ENCODE peak calls at places on chromosomes 5 and 9, in seven cellular contexts. U is DMS 273 treated with DMSO at 0.1 percent for 48 hours; C is NCI-H345; T is sciatic nerve; D is endothelial cell; Z is M059J; S is stimulated activated CD8-positive, alpha-beta memory T cell treated with anti-CD3 and anti-CD28 coated beads, Interleukin-2, amount 100 ng/mL, for 1 hour. G is an unnamed sample.
A peak's percentile ranks its signal among the peaks of the same experiment; 100 is the strongest.

GRCh38 chr9:29213374-29214161 is 1640.3 kb upstream of the C9orf72 start:
- DNase-seq in U (no peak), C (peak; percentile 85), T (no peak), D (peak; percentile 42), Z (peak; percentile 17), S (no peak), G (peak; percentile 79)

GRCh38 chr5:27466959-27467358 is 428.6 kb upstream of the CDH9 start:
- DNase-seq in U (no peak), C (no peak), T (no peak), D (no peak), Z (no peak), S (no peak), G (no peak)

GRCh38 chr9:116312221-116312620 is 158.6 kb downstream of the PAPPA start:
- DNase-seq in U (no peak), C (no peak), T (no peak), D (no peak), Z (no peak), S (no peak), G (no peak)

GRCh38 chr9:114621975-114622609 is 11.0 kb downstream of the TMEM268 start:
- DNase-seq in U (no peak), C (no peak), T (no peak), D (no peak), Z (peak; percentile 90), S (no peak), G (no peak)

GRCh38 chr5:40879163-40879942 is 29.9 kb upstream of the C7 start:
- DNase-seq in U (peak; percentile 29), C (peak; percentile 11), T (no peak), D (no peak), Z (peak; percentile 46), S (no peak), G (peak; percentile 0)

GRCh38 chr5:111834926-111835599 is 78.1 kb upstream of the NREP start:
- DNase-seq in U (no peak), C (no peak), T (no peak), D (no peak), Z (no peak), S (no peak), G (no peak)

GRCh38 chr5:75640395-75640794 is 29.1 kb downstream of the ANKDD1B start:
- DNase-seq in U (no peak), C (no peak), T (no peak), D (no peak), Z (peak; percentile 90), S (no peak), G (no peak)

GRCh38 chr9:129236441-129237145 is 58.5 kb upstream of the IER5L start:
- DNase-seq in U (no peak), C (no peak), T (no peak), D (no peak), Z (no peak), S (no peak), G (no peak)

GRCh38 chr5:95777441-95777840 is 45.1 kb downstream of the GLRX start:
- DNase-seq in U (no peak), C (no peak), T (no peak), D (no peak), Z (no peak), S (no peak), G (no peak)

GRCh38 chr9:437066-438015 is 222.7 kb downstream of the DOCK8 start:
- DNase-seq in U (no peak), C (no peak), T (no peak), D (no peak), Z (peak; percentile 67), S (no peak), G (no peak)

GRCh38 chr5:150085950-150086715 is at the start of gene CSF1R:
- DNase-seq in U (no peak), C (no peak), T (no peak), D (no peak), Z (no peak), S (no peak), G (no peak)

GRCh38 chr9:71112866-71113265 is 8.6 kb downstream of the TRPM3 start:
- DNase-seq in U (no peak), C (no peak), T (no peak), D (no peak), Z (no peak), S (no peak), G (no peak)

GRCh38 chr5:149358294-149358651 is 427 bp downstream of the PCYOX1L start:
- DNase-seq in U (no peak), C (peak; percentile 44), T (no peak), D (peak; percentile 18), Z (peak; percentile 29), S (no peak), G (peak; percentile 26)

GRCh38 chr5:175803736-175804480 is 67.5 kb upstream of the CPLX2 start:
- DNase-seq in U (no peak), C (no peak), T (no peak), D (no peak), Z (no peak), S (no peak), G (no peak)

GRCh38 chr5:142748132-142748531 is 22.0 kb upstream of the ARHGAP26 start:
- DNase-seq in U (no peak), C (no peak), T (no peak), D (no peak), Z (no peak), S (no peak), G (no peak)

GRCh38 chr9:111603041-111603440 is 3.6 kb upstream of the PTGR1 start:
- DNase-seq in U (no peak), C (no peak), T (no peak), D (no peak), Z (no peak), S (no peak), G (no peak)

GRCh38 chr9:137082222-137082924 is 4.4 kb upstream of the MAN1B1 start:
- DNase-seq in U (no peak), C (no peak), T (no peak), D (no peak), Z (no peak), S (no peak), G (no peak)

GRCh38 chr5:4078544-4078943 is 482.9 kb downstream of the IRX1 start:
- DNase-seq in U (no peak), C (no peak), T (no peak), D (no peak), Z (no peak), S (no peak), G (no peak)

GRCh38 chr5:96381526-96381925 is 51.5 kb downstream of the PCSK1 start:
- DNase-seq in U (no peak), C (peak; percentile 66), T (no peak), D (no peak), Z (no peak), S (no peak), G (no peak)

GRCh38 chr5:159362190-159362589 is 31.9 kb upstream of the IL12B start:
- DNase-seq in U (no peak), C (no peak), T (no peak), D (no peak), Z (no peak), S (no peak), G (no peak)

GRCh38 chr9:72557549-72557948 is 36.1 kb downstream of the TMC1 start:
- DNase-seq in U (no peak), C (no peak), T (no peak), D (no peak), Z (peak; percentile 98), S (no peak), G (no peak)

GRCh38 chr5:98111686-98112085 is 661.8 kb upstream of the RGMB start:
- DNase-seq in U (no peak), C (no peak), T (no peak), D (no peak), Z (no peak), S (no peak), G (no peak)

GRCh38 chr9:74379718-74380117 is 117.4 kb upstream of the RORB start:
- DNase-seq in U (no peak), C (no peak), T (no peak), D (peak; percentile 47), Z (peak; percentile 21), S (no peak), G (peak; percentile 23)

GRCh38 chr5:78518365-78519197 is 130.0 kb downstream of the LHFPL2 start:
- DNase-seq in U (peak; percentile 90), C (no peak), T (no peak), D (peak; percentile 37), Z (peak; percentile 89), S (no peak), G (no peak)

G was measured in NCI-H1105.